ENCODE peak calls at places on chromosomes 5 and 9, in nine cellular contexts. B, T, Z, I, J, N, U, O and Q are unnamed samples.

GRCh38 chr9:113577525-113578261 is 114.2 kb downstream of the RGS3 start:
- DNase-seq in T (peak; percentile 53), J (no peak), Z (no peak), N (no peak), U (peak; percentile 46), I (no peak), O (no peak), B (no peak), Q (no peak)

GRCh38 chr5:149583394-149583793 is 2.1 kb downstream of the ARHGEF37 start:
- DNase-seq in J (no peak), I (no peak), O (no peak), T (no peak), U (no peak), N (peak; percentile 38), B (peak; percentile 76), Z (no peak), Q (no peak)

GRCh38 chr9:128065907-128066712 is 1.0 kb downstream of the NAIF1 start:
- DNase-seq in I (no peak), T (no peak), U (no peak), O (peak; percentile 82), J (no peak), Z (no peak), N (no peak), B (no peak), Q (no peak)

GRCh38 chr5:31854625-31855526 is 215.9 kb downstream of the PDZD2 start:
- DNase-seq in J (no peak), Z (peak; percentile 27), T (peak; percentile 72), I (peak; percentile 9), U (no peak), O (peak; percentile 60), N (peak; percentile 54), B (peak; percentile 50), Q (no peak)

GRCh38 chr9:76136986-76137385 is 246.5 kb downstream of the PCSK5 start:
- DNase-seq in U (peak; percentile 65), I (no peak), B (no peak), O (no peak), N (peak; percentile 62), J (peak; percentile 21), Z (no peak), T (no peak), Q (no peak)

GRCh38 chr9:93003552-93004407 is 54.7 kb upstream of the SUSD3 start:
- DNase-seq in N (peak; percentile 60), O (peak; percentile 78), I (no peak), B (peak; percentile 71), T (peak; percentile 73), Z (peak; percentile 62), J (no peak), U (peak; percentile 21), Q (peak; percentile 57)

GRCh38 chr5:74851684-74852353 is 14.4 kb downstream of the FAM169A start:
- DNase-seq in Z (no peak), N (peak; percentile 64), J (peak; percentile 18), O (no peak), B (no peak), U (peak; percentile 11), T (no peak), I (no peak), Q (no peak)

GRCh38 chr9:87556039-87556438 is 58.4 kb downstream of the DAPK1 start:
- DNase-seq in I (no peak), O (no peak), Z (no peak), N (no peak), J (no peak), U (no peak), B (no peak), T (no peak), Q (no peak)

GRCh38 chr5:6448141-6448491 is 543 bp upstream of the UBE2QL1 start:
- DNase-seq in U (no peak), T (no peak), I (no peak), O (no peak), Z (no peak), J (no peak), N (no peak), B (no peak), Q (no peak)

GRCh38 chr5:6446626-6447309 is 1.9 kb upstream of the UBE2QL1 start:
- DNase-seq in I (no peak), T (no peak), O (no peak), B (no peak), J (no peak), Z (no peak), N (peak; percentile 5), U (no peak), Q (no peak)

GRCh38 chr5:6448622-6449464 is at the start of gene UBE2QL1:
- DNase-seq in J (no peak), I (no peak), B (peak; percentile 32), O (no peak), T (peak; percentile 74), U (no peak), Z (peak; percentile 25), N (no peak), Q (peak; percentile 44)

GRCh38 chr5:6446042-6446441 is 2.6 kb upstream of the UBE2QL1 start:
- DNase-seq in U (no peak), J (no peak), N (no peak), I (no peak), T (no peak), O (no peak), B (no peak), Z (no peak), Q (no peak)

DNA sequence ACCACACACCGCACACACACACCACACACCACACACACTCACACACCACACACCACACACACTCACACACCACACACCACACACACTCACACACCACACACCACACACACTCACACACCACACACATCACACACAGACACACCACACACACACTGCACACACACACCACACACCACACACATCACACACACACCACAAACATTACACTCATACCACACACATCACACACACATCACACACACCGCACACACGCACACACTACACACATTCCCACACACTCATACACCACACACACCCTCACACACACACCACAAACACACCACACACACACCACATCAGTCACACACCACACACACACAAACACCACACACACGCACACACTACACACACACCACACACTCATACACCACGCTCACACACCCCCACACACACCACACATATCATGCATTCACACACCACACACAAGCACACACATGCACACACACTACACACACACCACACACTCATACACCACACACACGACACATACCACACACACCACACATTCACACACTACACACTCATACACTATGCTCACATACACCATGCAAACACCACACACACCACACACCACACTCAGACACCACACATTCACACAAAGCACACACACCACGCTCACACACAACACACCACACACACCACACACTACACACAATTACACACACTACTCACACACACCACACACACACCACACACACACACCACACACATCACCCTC is 1.1 kb upstream of the UBE2QL1 start:
- DNase-seq in N (no peak), J (no peak), B (no peak), Z (no peak), I (no peak), O (no peak), T (no peak), U (no peak), Q (no peak)
- H3K27me3 ChIP-seq in N (peaks cover 37% of the 10 kb centered on the region), J (peaks cover 13% of the 10 kb centered on the region), B (peaks cover 23% of the 10 kb centered on the region), Z (peaks cover 38% of the 10 kb centered on the region), I (no peaks in the 10 kb centered on the region), O (peaks cover 5% of the 10 kb centered on the region), T (peaks cover 24% of the 10 kb centered on the region), U (peaks cover 27% of the 10 kb centered on the region), Q (peaks cover 2% of the 10 kb centered on the region)

GRCh38 chr5:157366741-157367684 is 93.0 kb upstream of the NIPAL4 start:
- DNase-seq in B (no peak), T (peak; percentile 53), O (no peak), Z (peak; percentile 66), J (peak; percentile 12), U (peak; percentile 77), I (no peak), N (peak; percentile 89), Q (no peak)
- TF ChIP-seq CTCF in B (peak; percentile 25), T (peak; percentile 84), O (no peak), Z (peak; percentile 60), J (peak; percentile 68), U (peak; percentile 83), I (peak; percentile 37), N (peak; percentile 77), Q (no peak)

GRCh38 chr9:4714266-4715016 is 26.6 kb downstream of the AK3 start:
- DNase-seq in B (no peak), Z (peak; percentile 58), O (no peak), U (no peak), J (no peak), T (no peak), I (no peak), N (no peak), Q (no peak)

GRCh38 chr9:4718911-4719310 is 22.1 kb downstream of the AK3 start:
- DNase-seq in B (no peak), N (no peak), Z (no peak), I (no peak), O (no peak), J (no peak), U (no peak), T (no peak), Q (no peak)

GRCh38 chr9:4717815-4718214 is 23.2 kb downstream of the AK3 start:
- DNase-seq in I (no peak), J (no peak), N (no peak), Z (no peak), T (no peak), B (no peak), O (no peak), U (no peak), Q (no peak)

GRCh38 chr9:4713849-4714248 is 27.2 kb downstream of the AK3 start:
- DNase-seq in U (no peak), I (no peak), T (no peak), N (no peak), J (no peak), O (no peak), B (no peak), Z (no peak), Q (no peak)

GRCh38 chr9:4716163-4716562 is 24.8 kb downstream of the AK3 start:
- DNase-seq in Z (no peak), T (no peak), N (no peak), I (no peak), O (no peak), J (no peak), U (no peak), B (no peak), Q (no peak)
- H3K36me3 ChIP-seq in Z (peaks cover 69% of the 10 kb centered on the region), T (peaks cover 57% of the 10 kb centered on the region), N (peaks cover 51% of the 10 kb centered on the region), I (no peaks in the 10 kb centered on the region), O (no peaks in the 10 kb centered on the region), J (peaks cover 2% of the 10 kb centered on the region), U (peaks cover 9% of the 10 kb centered on the region), B (peaks cover 99% of the 10 kb centered on the region), Q (peaks cover 18% of the 10 kb centered on the region)

GRCh38 chr9:37060821-37061220 is 26.8 kb upstream of the PAX5 start:
- DNase-seq in U (no peak), I (no peak), Z (no peak), J (no peak), B (no peak), T (no peak), O (no peak), N (no peak), Q (no peak)

GRCh38 chr9:37054513-37054776 is 20.4 kb upstream of the PAX5 start:
- DNase-seq in O (no peak), B (no peak), I (no peak), T (no peak), Z (no peak), U (no peak), N (no peak), J (no peak), Q (no peak)

GRCh38 chr9:37056521-37056920 is 22.5 kb upstream of the PAX5 start:
- DNase-seq in Z (no peak), N (no peak), I (no peak), J (no peak), T (no peak), B (no peak), O (no peak), U (no peak), Q (no peak)

GRCh38 chr9:37053684-37054512 is 19.8 kb upstream of the PAX5 start:
- DNase-seq in U (no peak), O (no peak), Z (no peak), J (no peak), T (no peak), N (no peak), B (no peak), I (no peak), Q (no peak)

GRCh38 chr9:37056086-37056485 is 22.0 kb upstream of the PAX5 start:
- DNase-seq in O (no peak), B (no peak), T (no peak), I (no peak), Z (no peak), U (no peak), J (no peak), N (no peak), Q (no peak)
- H3K27me3 ChIP-seq in O (no peaks in the 10 kb centered on the region), B (peaks cover 20% of the 10 kb centered on the region), T (peaks cover 82% of the 10 kb centered on the region), I (peaks cover 20% of the 10 kb centered on the region), Z (no peaks in the 10 kb centered on the region), U (peaks cover 29% of the 10 kb centered on the region), J (peaks cover 10% of the 10 kb centered on the region), N (peaks cover 66% of the 10 kb centered on the region), Q (no peaks in the 10 kb centered on the region)